ENCODE peak calls at places on chromosomes 1 and 21, in ten cellular contexts. One of them, this sample, is unnamed.
A peak's percentile ranks its signal among the peaks of the same experiment; 100 is the strongest.

GRCh38 chr21:42343963-42344510 is 6.8 kb downstream of the TFF2 start:
- DNase-seq in stimulated activated CD4-positive, alpha-beta T cell treated with anti-CD3 and anti-CD28 coated beads, Interleukin-2, amount 100 ng/mL, for 48 hours: no peak
- DNase-seq in SK-MEL-5: no peak
- DNase-seq in naive B cell: no peak
- DNase-seq in HTR-8/SVneo: no peak
- DNase-seq in GM12891: no peak
- DNase-seq in fibroblast of the conjunctiva: no peak
- DNase-seq in stimulated activated naive CD8-positive, alpha-beta T cell treated with anti-CD3 and anti-CD28 coated beads, Interleukin-15, amount 100 ng/mL, for 72 hours: no peak
- DNase-seq in brain microvascular endothelial cell: no peak
- DNase-seq in left ventricle myocardium inferior: no peak
- DNase-seq in this sample: no peak

GRCh38 chr1:110280804-110281203 is 58.4 kb upstream of the RBM15 start:
- DNase-seq in GM12891: no peak
- DNase-seq in HTR-8/SVneo: no peak
- DNase-seq in brain microvascular endothelial cell: no peak
- DNase-seq in naive B cell: no peak
- DNase-seq in stimulated activated naive CD8-positive, alpha-beta T cell treated with anti-CD3 and anti-CD28 coated beads, Interleukin-15, amount 100 ng/mL, for 72 hours: no peak
- DNase-seq in left ventricle myocardium inferior: no peak
- DNase-seq in SK-MEL-5: no peak
- DNase-seq in fibroblast of the conjunctiva: no peak
- DNase-seq in stimulated activated CD4-positive, alpha-beta T cell treated with anti-CD3 and anti-CD28 coated beads, Interleukin-2, amount 100 ng/mL, for 48 hours: no peak
- DNase-seq in this sample: no peak

GRCh38 chr1:219184337-219184736 is 10.7 kb downstream of the LYPLAL1 start:
- DNase-seq in stimulated activated naive CD8-positive, alpha-beta T cell treated with anti-CD3 and anti-CD28 coated beads, Interleukin-15, amount 100 ng/mL, for 72 hours: no peak
- DNase-seq in SK-MEL-5: no peak
- DNase-seq in naive B cell: no peak
- DNase-seq in HTR-8/SVneo: no peak
- DNase-seq in GM12891: no peak
- DNase-seq in fibroblast of the conjunctiva: no peak
- DNase-seq in brain microvascular endothelial cell: no peak
- DNase-seq in stimulated activated CD4-positive, alpha-beta T cell treated with anti-CD3 and anti-CD28 coated beads, Interleukin-2, amount 100 ng/mL, for 48 hours: no peak
- DNase-seq in left ventricle myocardium inferior: no peak
- DNase-seq in this sample: no peak

GRCh38 chr1:156475568-156476500 is 24.7 kb downstream of the MEF2D start:
- DNase-seq in brain microvascular endothelial cell: no peak
- DNase-seq in fibroblast of the conjunctiva: no peak
- DNase-seq in naive B cell: no peak
- DNase-seq in SK-MEL-5: no peak
- DNase-seq in stimulated activated naive CD8-positive, alpha-beta T cell treated with anti-CD3 and anti-CD28 coated beads, Interleukin-15, amount 100 ng/mL, for 72 hours: no peak
- DNase-seq in left ventricle myocardium inferior: peak; percentile 84
- DNase-seq in HTR-8/SVneo: no peak
- DNase-seq in GM12891: no peak
- DNase-seq in stimulated activated CD4-positive, alpha-beta T cell treated with anti-CD3 and anti-CD28 coated beads, Interleukin-2, amount 100 ng/mL, for 48 hours: no peak
- DNase-seq in this sample: no peak

GRCh38 chr1:114131526-114132220 is 22.0 kb downstream of the SYT6 start:
- DNase-seq in HTR-8/SVneo: no peak
- DNase-seq in left ventricle myocardium inferior: no peak
- DNase-seq in naive B cell: no peak
- DNase-seq in brain microvascular endothelial cell: no peak
- DNase-seq in stimulated activated CD4-positive, alpha-beta T cell treated with anti-CD3 and anti-CD28 coated beads, Interleukin-2, amount 100 ng/mL, for 48 hours: no peak
- DNase-seq in fibroblast of the conjunctiva: no peak
- DNase-seq in GM12891: no peak
- DNase-seq in stimulated activated naive CD8-positive, alpha-beta T cell treated with anti-CD3 and anti-CD28 coated beads, Interleukin-15, amount 100 ng/mL, for 72 hours: no peak
- DNase-seq in SK-MEL-5: no peak
- DNase-seq in this sample: no peak

GRCh38 chr1:7558041-7558461 is 213.0 kb upstream of the VAMP3 start:
- DNase-seq in brain microvascular endothelial cell: no peak
- DNase-seq in SK-MEL-5: no peak
- DNase-seq in GM12891: no peak
- DNase-seq in stimulated activated CD4-positive, alpha-beta T cell treated with anti-CD3 and anti-CD28 coated beads, Interleukin-2, amount 100 ng/mL, for 48 hours: no peak
- DNase-seq in naive B cell: no peak
- DNase-seq in left ventricle myocardium inferior: no peak
- DNase-seq in stimulated activated naive CD8-positive, alpha-beta T cell treated with anti-CD3 and anti-CD28 coated beads, Interleukin-15, amount 100 ng/mL, for 72 hours: no peak
- DNase-seq in fibroblast of the conjunctiva: no peak
- DNase-seq in HTR-8/SVneo: no peak
- DNase-seq in this sample: no peak

GRCh38 chr1:228404107-228404720 is 2.4 kb downstream of the TRIM11 start:
- DNase-seq in fibroblast of the conjunctiva: no peak
- DNase-seq in naive B cell: no peak
- DNase-seq in SK-MEL-5: no peak
- DNase-seq in brain microvascular endothelial cell: no peak
- DNase-seq in stimulated activated CD4-positive, alpha-beta T cell treated with anti-CD3 and anti-CD28 coated beads, Interleukin-2, amount 100 ng/mL, for 48 hours: no peak
- DNase-seq in left ventricle myocardium inferior: no peak
- DNase-seq in stimulated activated naive CD8-positive, alpha-beta T cell treated with anti-CD3 and anti-CD28 coated beads, Interleukin-15, amount 100 ng/mL, for 72 hours: peak; percentile 43
- DNase-seq in HTR-8/SVneo: no peak
- DNase-seq in GM12891: no peak
- DNase-seq in this sample: no peak

GRCh38 chr21:21200103-21200938 is 202.1 kb downstream of the NCAM2 start:
- DNase-seq in stimulated activated CD4-positive, alpha-beta T cell treated with anti-CD3 and anti-CD28 coated beads, Interleukin-2, amount 100 ng/mL, for 48 hours: no peak
- DNase-seq in GM12891: no peak
- DNase-seq in HTR-8/SVneo: peak; percentile 75
- DNase-seq in SK-MEL-5: peak; percentile 80
- DNase-seq in stimulated activated naive CD8-positive, alpha-beta T cell treated with anti-CD3 and anti-CD28 coated beads, Interleukin-15, amount 100 ng/mL, for 72 hours: no peak
- DNase-seq in naive B cell: no peak
- DNase-seq in brain microvascular endothelial cell: peak; percentile 95
- DNase-seq in fibroblast of the conjunctiva: peak; percentile 96
- DNase-seq in left ventricle myocardium inferior: peak; percentile 31
- DNase-seq in this sample: no peak